ENCODE peak calls at places on chromosome 20, in five cellular contexts. F is heart right ventricle, I is right cardiac atrium, A is activated T-cell treated with anti-CD3 and anti-CD28 coated beads for 48 hours, O is activated gamma-delta T cell treated with Interleukin-2 at 50 U/mL for 16 hours. G is an unnamed sample.

GRCh38 chr20:12152996-12153395 is 235.3 kb downstream of the BTBD3 start:
- DNase-seq in O (no peak), F (no peak), I (no peak), A (no peak), G (no peak)

GRCh38 chr20:8589956-8590355 is 457.9 kb downstream of the PLCB1 start:
- DNase-seq in I (no peak), F (no peak), O (no peak), A (no peak), G (no peak)

GRCh38 chr20:62485062-62485700 is 9.4 kb upstream of the GATA5 start:
- DNase-seq in I (peak), A (no peak), O (no peak), F (peak), G (no peak)

GRCh38 chr20:9838378-9839295 is at the start of gene PAK5:
- DNase-seq in F (peak), O (no peak), A (no peak), I (peak), G (no peak)

GRCh38 chr20:62069741-62070216 is 4.1 kb upstream of the TAF4 start:
- DNase-seq in I (no peak), F (no peak), A (no peak), O (no peak), G (no peak)

GRCh38 chr20:25624500-25624939 is 706 bp upstream of the NANP start:
- DNase-seq in I (no peak), F (peak), O (no peak), A (no peak), G (no peak)

GRCh38 chr20:57277398-57278105 is 11.1 kb upstream of the BMP7 start:
- DNase-seq in A (no peak), I (no peak), O (no peak), F (no peak), G (no peak)

GRCh38 chr20:41394931-41395668 is 28.5 kb upstream of the EMILIN3 start:
- DNase-seq in I (peak), F (peak), A (no peak), O (no peak), G (no peak)

GRCh38 chr20:45968801-45969711 is 2.9 kb downstream of the ZNF335 start:
- DNase-seq in F (no peak), I (peak), O (no peak), A (no peak), G (no peak)

GRCh38 chr20:17680128-17680835 is 1.8 kb downstream of the RRBP1 start:
- DNase-seq in A (no peak), O (peak), F (peak), I (peak), G (no peak)

GRCh38 chr20:57638173-57638894 is 18.1 kb upstream of the ZBP1 start:
- DNase-seq in I (peak), O (no peak), F (no peak), A (no peak), G (no peak)

GRCh38 chr20:11266571-11266970 is 592.8 kb upstream of the JAG1 start:
- DNase-seq in F (no peak), I (no peak), O (no peak), A (no peak), G (no peak)

GRCh38 chr20:59671661-59672471 is 67.5 kb downstream of the PHACTR3 start:
- DNase-seq in O (no peak), F (no peak), A (no peak), I (no peak), G (no peak)

GRCh38 chr20:49859807-49860206 is 47.2 kb downstream of the SLC9A8 start:
- DNase-seq in A (no peak), F (no peak), I (no peak), O (no peak), G (no peak)

GRCh38 chr20:19433371-19434316 is 221.2 kb downstream of the SLC24A3 start:
- DNase-seq in F (no peak), I (no peak), O (no peak), A (no peak), G (no peak)

GRCh38 chr20:39464238-39464637 is 502.1 kb downstream of the DHX35 start:
- DNase-seq in A (no peak), I (no peak), O (no peak), F (no peak), G (no peak)

GRCh38 chr20:15902493-15902892 is 670.8 kb downstream of the KIF16B start:
- DNase-seq in F (no peak), O (no peak), A (peak), I (no peak), G (no peak)

GRCh38 chr20:37627060-37627766 is 66.6 kb upstream of the CTNNBL1 start:
- DNase-seq in F (peak), A (peak), I (peak), O (no peak), G (no peak)

GRCh38 chr20:50433001-50433400 is 77.2 kb upstream of the PTPN1 start:
- DNase-seq in O (no peak), F (no peak), A (no peak), I (no peak), G (no peak)

GRCh38 chr20:58155148-58155925 is 73.1 kb downstream of the ANKRD60 start:
- DNase-seq in O (no peak), I (no peak), A (no peak), F (no peak), G (no peak)

GRCh38 chr20:1664911-1665310 is 7.3 kb upstream of the SIRPG start:
- DNase-seq in O (peak), I (peak), A (peak), F (no peak), G (peak)

GRCh38 chr20:17969884-17970409 is 1.1 kb downstream of the MGME1 start:
- DNase-seq in A (no peak), F (peak), I (peak), O (peak), G (peak)

GRCh38 chr20:57558614-57559285 is 2.2 kb upstream of the PCK1 start:
- DNase-seq in I (no peak), F (no peak), O (no peak), A (no peak), G (no peak)

GRCh38 chr20:42441862-42442196 is 747.9 kb downstream of the PTPRT start:
- DNase-seq in F (no peak), A (no peak), I (no peak), O (no peak), G (no peak)

GRCh38 chr20:63284083-63284440 is 8.9 kb upstream of the COL20A1 start:
- DNase-seq in I (no peak), A (no peak), F (no peak), O (no peak), G (no peak)

GRCh38 chr20:62066983-62067433 is 1.3 kb upstream of the TAF4 start:
- DNase-seq in A (no peak), I (no peak), F (peak), O (no peak), G (peak)

GRCh38 chr20:18981956-18982539 is 168.5 kb downstream of the SCP2D1 start:
- DNase-seq in F (no peak), O (no peak), I (no peak), A (no peak), G (no peak)

GRCh38 chr20:20229595-20229994 is 138.3 kb upstream of the INSM1 start:
- DNase-seq in A (no peak), O (no peak), I (no peak), F (no peak), G (no peak)

GRCh38 chr20:62816031-62816878 is 595 bp upstream of the COL9A3 start:
- DNase-seq in O (no peak), I (no peak), F (no peak), A (no peak), G (no peak)